ENCODE peak calls at places on chromosome 16, in seven cellular contexts. One of them, this sample, is unnamed.

GRCh38 chr16:47424846-47425245 is 36.0 kb downstream of the ITFG1 start:
- DNase-seq in nucleus accumbens: no peak
- DNase-seq in T47D: no peak
- DNase-seq in left cardiac atrium: no peak
- DNase-seq in GM12878: no peak
- DNase-seq in globus pallidus: no peak
- DNase-seq in iris pigment epithelial cell: no peak
- DNase-seq in this sample: no peak

GRCh38 chr16:3971706-3972105 is 91.2 kb upstream of the CREBBP start:
- DNase-seq in iris pigment epithelial cell: no peak
- DNase-seq in left cardiac atrium: no peak
- DNase-seq in GM12878: no peak
- DNase-seq in nucleus accumbens: no peak
- DNase-seq in T47D: no peak
- DNase-seq in globus pallidus: no peak
- DNase-seq in this sample: no peak

GRCh38 chr16:82344157-82344556 is 174.1 kb upstream of the MPHOSPH6 start:
- DNase-seq in GM12878: no peak
- DNase-seq in T47D: peak; percentile 78
- DNase-seq in nucleus accumbens: no peak
- DNase-seq in globus pallidus: peak; percentile 65
- DNase-seq in left cardiac atrium: no peak
- DNase-seq in iris pigment epithelial cell: peak; percentile 10
- DNase-seq in this sample: no peak

GRCh38 chr16:53865492-53865863 is 161.5 kb downstream of the FTO start:
- DNase-seq in globus pallidus: peak; percentile 61
- DNase-seq in GM12878: peak; percentile 32
- DNase-seq in iris pigment epithelial cell: peak; percentile 71
- DNase-seq in T47D: no peak
- DNase-seq in nucleus accumbens: no peak
- DNase-seq in left cardiac atrium: no peak
- DNase-seq in this sample: peak; percentile 37

GRCh38 chr16:87286839-87287626 is 30.2 kb downstream of the C16orf95 start:
- DNase-seq in iris pigment epithelial cell: no peak
- DNase-seq in nucleus accumbens: no peak
- DNase-seq in T47D: no peak
- DNase-seq in globus pallidus: no peak
- DNase-seq in GM12878: no peak
- DNase-seq in left cardiac atrium: no peak
- DNase-seq in this sample: no peak

GRCh38 chr16:65315004-65315398 is 193.1 kb upstream of the CDH11 start:
- DNase-seq in globus pallidus: peak; percentile 7
- DNase-seq in left cardiac atrium: peak; percentile 82
- DNase-seq in T47D: no peak
- DNase-seq in iris pigment epithelial cell: no peak
- DNase-seq in GM12878: no peak
- DNase-seq in nucleus accumbens: no peak
- DNase-seq in this sample: no peak

GRCh38 chr16:10511829-10512228 is 68.6 kb downstream of the EMP2 start:
- DNase-seq in GM12878: no peak
- DNase-seq in nucleus accumbens: no peak
- DNase-seq in globus pallidus: no peak
- DNase-seq in left cardiac atrium: no peak
- DNase-seq in T47D: no peak
- DNase-seq in iris pigment epithelial cell: no peak
- DNase-seq in this sample: peak; percentile 15

GRCh38 chr16:12087901-12088364 is 111.4 kb downstream of the SNX29 start:
- DNase-seq in GM12878: no peak
- DNase-seq in T47D: peak; percentile 62
- DNase-seq in left cardiac atrium: no peak
- DNase-seq in nucleus accumbens: no peak
- DNase-seq in iris pigment epithelial cell: no peak
- DNase-seq in globus pallidus: no peak
- DNase-seq in this sample: no peak

GRCh38 chr16:50389900-50390896 is 21.4 kb upstream of the BRD7 start:
- DNase-seq in globus pallidus: no peak
- DNase-seq in GM12878: no peak
- DNase-seq in iris pigment epithelial cell: no peak
- DNase-seq in T47D: no peak
- DNase-seq in nucleus accumbens: no peak
- DNase-seq in left cardiac atrium: no peak
- DNase-seq in this sample: no peak